ENCODE peak calls at places on chromosomes 11 and 22, in seven cellular contexts. One of them, this sample, is unnamed.
A peak's percentile ranks its signal among the peaks of the same experiment; 100 is the strongest.

GRCh38 chr22:27774200-27774599 is 27.4 kb downstream of the MN1 start:
- DNase-seq in activated T-cell treated with anti-CD3 and anti-CD28 coated beads for 1 hour: no peak
- DNase-seq in adipocyte: no peak
- DNase-seq in osteoblast: peak; percentile 72
- DNase-seq in nephron progenitor cell: no peak
- DNase-seq in DMS79: no peak
- DNase-seq in tibial artery: no peak
- DNase-seq in this sample: no peak

GRCh38 chr11:3056296-3057068 is 741 bp downstream of the CARS1 start:
- DNase-seq in activated T-cell treated with anti-CD3 and anti-CD28 coated beads for 1 hour: no peak
- DNase-seq in adipocyte: peak; percentile 44
- DNase-seq in osteoblast: peak; percentile 53
- DNase-seq in nephron progenitor cell: peak; percentile 36
- DNase-seq in DMS79: no peak
- DNase-seq in tibial artery: peak; percentile 69
- DNase-seq in this sample: peak; percentile 16

GRCh38 chr11:74269161-74269809 is 42.2 kb downstream of the P4HA3 start:
- DNase-seq in activated T-cell treated with anti-CD3 and anti-CD28 coated beads for 1 hour: no peak
- DNase-seq in adipocyte: no peak
- DNase-seq in osteoblast: no peak
- DNase-seq in nephron progenitor cell: no peak
- DNase-seq in DMS79: no peak
- DNase-seq in tibial artery: no peak
- DNase-seq in this sample: no peak

GRCh38 chr11:134765565-134765964 is 353.5 kb upstream of the B3GAT1 start:
- DNase-seq in activated T-cell treated with anti-CD3 and anti-CD28 coated beads for 1 hour: no peak
- DNase-seq in adipocyte: no peak
- DNase-seq in osteoblast: no peak
- DNase-seq in nephron progenitor cell: no peak
- DNase-seq in DMS79: no peak
- DNase-seq in tibial artery: no peak
- DNase-seq in this sample: no peak

GRCh38 chr11:103894673-103895072 is 141.8 kb upstream of the DDI1 start:
- DNase-seq in activated T-cell treated with anti-CD3 and anti-CD28 coated beads for 1 hour: no peak
- DNase-seq in adipocyte: no peak
- DNase-seq in osteoblast: no peak
- DNase-seq in nephron progenitor cell: no peak
- DNase-seq in DMS79: no peak
- DNase-seq in tibial artery: no peak
- DNase-seq in this sample: no peak

GRCh38 chr22:19082101-19082500 is 40.1 kb downstream of the DGCR2 start:
- DNase-seq in activated T-cell treated with anti-CD3 and anti-CD28 coated beads for 1 hour: no peak
- DNase-seq in adipocyte: no peak
- DNase-seq in osteoblast: no peak
- DNase-seq in nephron progenitor cell: no peak
- DNase-seq in DMS79: no peak
- DNase-seq in tibial artery: peak; percentile 10
- DNase-seq in this sample: no peak

GRCh38 chr11:34792143-34792542 is 124.0 kb downstream of the APIP start:
- DNase-seq in activated T-cell treated with anti-CD3 and anti-CD28 coated beads for 1 hour: no peak
- DNase-seq in adipocyte: peak; percentile 7
- DNase-seq in osteoblast: no peak
- DNase-seq in nephron progenitor cell: no peak
- DNase-seq in DMS79: no peak
- DNase-seq in tibial artery: no peak
- DNase-seq in this sample: no peak

GRCh38 chr11:35247863-35248262 is 108.9 kb downstream of the CD44 start:
- DNase-seq in activated T-cell treated with anti-CD3 and anti-CD28 coated beads for 1 hour: no peak
- DNase-seq in adipocyte: no peak
- DNase-seq in osteoblast: no peak
- DNase-seq in nephron progenitor cell: no peak
- DNase-seq in DMS79: no peak
- DNase-seq in tibial artery: no peak
- DNase-seq in this sample: no peak

GRCh38 chr11:34495724-34496377 is 17.7 kb downstream of the ELF5 start:
- DNase-seq in activated T-cell treated with anti-CD3 and anti-CD28 coated beads for 1 hour: no peak
- DNase-seq in adipocyte: no peak
- DNase-seq in osteoblast: no peak
- DNase-seq in nephron progenitor cell: no peak
- DNase-seq in DMS79: peak; percentile 65
- DNase-seq in tibial artery: no peak
- DNase-seq in this sample: no peak

GRCh38 chr11:88576741-88577140 is 239.2 kb upstream of the CTSC start:
- DNase-seq in activated T-cell treated with anti-CD3 and anti-CD28 coated beads for 1 hour: no peak
- DNase-seq in adipocyte: no peak
- DNase-seq in osteoblast: no peak
- DNase-seq in nephron progenitor cell: no peak
- DNase-seq in DMS79: no peak
- DNase-seq in tibial artery: no peak
- DNase-seq in this sample: no peak

GRCh38 chr22:31825513-31825912 is 71.7 kb downstream of the DEPDC5 start:
- DNase-seq in activated T-cell treated with anti-CD3 and anti-CD28 coated beads for 1 hour: no peak
- DNase-seq in adipocyte: no peak
- DNase-seq in osteoblast: no peak
- DNase-seq in nephron progenitor cell: no peak
- DNase-seq in DMS79: no peak
- DNase-seq in tibial artery: no peak
- DNase-seq in this sample: no peak

GRCh38 chr11:61477734-61478148 is 30.8 kb upstream of the LRRC10B start:
- DNase-seq in activated T-cell treated with anti-CD3 and anti-CD28 coated beads for 1 hour: peak; percentile 44
- DNase-seq in adipocyte: peak; percentile 66
- DNase-seq in osteoblast: peak; percentile 89
- DNase-seq in nephron progenitor cell: peak; percentile 84
- DNase-seq in DMS79: no peak
- DNase-seq in tibial artery: peak; percentile 81
- DNase-seq in this sample: peak; percentile 85

GRCh38 chr22:48485144-48486135 is 1342.2 kb downstream of the BRD1 start:
- DNase-seq in activated T-cell treated with anti-CD3 and anti-CD28 coated beads for 1 hour: no peak
- DNase-seq in adipocyte: no peak
- DNase-seq in osteoblast: no peak
- DNase-seq in nephron progenitor cell: no peak
- DNase-seq in DMS79: no peak
- DNase-seq in tibial artery: peak; percentile 41
- DNase-seq in this sample: no peak

GRCh38 chr22:43992331-43992821 is 31.7 kb upstream of the PARVB start:
- DNase-seq in activated T-cell treated with anti-CD3 and anti-CD28 coated beads for 1 hour: no peak
- DNase-seq in adipocyte: peak; percentile 13
- DNase-seq in osteoblast: peak; percentile 94
- DNase-seq in nephron progenitor cell: no peak
- DNase-seq in DMS79: no peak
- DNase-seq in tibial artery: no peak
- DNase-seq in this sample: peak; percentile 37

GRCh38 chr11:85823816-85824215 is 12.9 kb upstream of the SYTL2 start:
- DNase-seq in activated T-cell treated with anti-CD3 and anti-CD28 coated beads for 1 hour: peak; percentile 36
- DNase-seq in adipocyte: no peak
- DNase-seq in osteoblast: no peak
- DNase-seq in nephron progenitor cell: no peak
- DNase-seq in DMS79: no peak
- DNase-seq in tibial artery: no peak
- DNase-seq in this sample: no peak

GRCh38 chr11:95715777-95716241 is 73.8 kb downstream of the FAM76B start:
- DNase-seq in activated T-cell treated with anti-CD3 and anti-CD28 coated beads for 1 hour: no peak
- DNase-seq in adipocyte: peak; percentile 48
- DNase-seq in osteoblast: no peak
- DNase-seq in nephron progenitor cell: no peak
- DNase-seq in DMS79: no peak
- DNase-seq in tibial artery: no peak
- DNase-seq in this sample: no peak

GRCh38 chr22:45996241-45997076 is 19.5 kb upstream of the WNT7B start:
- DNase-seq in activated T-cell treated with anti-CD3 and anti-CD28 coated beads for 1 hour: no peak
- DNase-seq in adipocyte: peak; percentile 59
- DNase-seq in osteoblast: peak; percentile 97
- DNase-seq in nephron progenitor cell: no peak
- DNase-seq in DMS79: no peak
- DNase-seq in tibial artery: peak; percentile 81
- DNase-seq in this sample: no peak

GRCh38 chr11:64887757-64888405 is 9.5 kb upstream of the EHD1 start:
- DNase-seq in activated T-cell treated with anti-CD3 and anti-CD28 coated beads for 1 hour: peak; percentile 83
- DNase-seq in adipocyte: peak; percentile 84
- DNase-seq in osteoblast: peak; percentile 99
- DNase-seq in nephron progenitor cell: peak; percentile 92
- DNase-seq in DMS79: no peak
- DNase-seq in tibial artery: peak; percentile 87
- DNase-seq in this sample: peak; percentile 92

GRCh38 chr22:49209452-49210195 is 618.0 kb downstream of the BRD1 start:
- DNase-seq in activated T-cell treated with anti-CD3 and anti-CD28 coated beads for 1 hour: no peak
- DNase-seq in adipocyte: no peak
- DNase-seq in osteoblast: no peak
- DNase-seq in nephron progenitor cell: no peak
- DNase-seq in DMS79: peak; percentile 26
- DNase-seq in tibial artery: peak; percentile 39
- DNase-seq in this sample: peak; percentile 43

GRCh38 chr11:117831661-117832415 is 7.3 kb upstream of the FXYD2 start:
- DNase-seq in activated T-cell treated with anti-CD3 and anti-CD28 coated beads for 1 hour: no peak
- DNase-seq in adipocyte: no peak
- DNase-seq in osteoblast: peak; percentile 34
- DNase-seq in nephron progenitor cell: no peak
- DNase-seq in DMS79: no peak
- DNase-seq in tibial artery: peak; percentile 48
- DNase-seq in this sample: no peak

GRCh38 chr22:46586123-46586519 is 34.1 kb upstream of the GRAMD4 start:
- DNase-seq in activated T-cell treated with anti-CD3 and anti-CD28 coated beads for 1 hour: no peak
- DNase-seq in adipocyte: no peak
- DNase-seq in osteoblast: peak; percentile 65
- DNase-seq in nephron progenitor cell: no peak
- DNase-seq in DMS79: no peak
- DNase-seq in tibial artery: no peak
- DNase-seq in this sample: no peak

GRCh38 chr11:75721852-75722668 is 4.4 kb downstream of the MOGAT2 start:
- DNase-seq in activated T-cell treated with anti-CD3 and anti-CD28 coated beads for 1 hour: no peak
- DNase-seq in adipocyte: no peak
- DNase-seq in osteoblast: no peak
- DNase-seq in nephron progenitor cell: no peak
- DNase-seq in DMS79: no peak
- DNase-seq in tibial artery: no peak
- DNase-seq in this sample: no peak

GRCh38 chr11:2222479-2222878 is 47.9 kb downstream of the ASCL2 start:
- DNase-seq in activated T-cell treated with anti-CD3 and anti-CD28 coated beads for 1 hour: no peak
- DNase-seq in adipocyte: peak; percentile 3
- DNase-seq in osteoblast: no peak
- DNase-seq in nephron progenitor cell: no peak
- DNase-seq in DMS79: no peak
- DNase-seq in tibial artery: no peak
- DNase-seq in this sample: no peak

GRCh38 chr11:8747173-8747572 is 64.6 kb downstream of the RPL27A start:
- DNase-seq in activated T-cell treated with anti-CD3 and anti-CD28 coated beads for 1 hour: no peak
- DNase-seq in adipocyte: no peak
- DNase-seq in osteoblast: no peak
- DNase-seq in nephron progenitor cell: no peak
- DNase-seq in DMS79: no peak
- DNase-seq in tibial artery: no peak
- DNase-seq in this sample: no peak

GRCh38 chr22:28600546-28601143 is 79.0 kb downstream of the TTC28 start:
- DNase-seq in activated T-cell treated with anti-CD3 and anti-CD28 coated beads for 1 hour: no peak
- DNase-seq in adipocyte: peak; percentile 90
- DNase-seq in osteoblast: no peak
- DNase-seq in nephron progenitor cell: no peak
- DNase-seq in DMS79: peak; percentile 23
- DNase-seq in tibial artery: no peak
- DNase-seq in this sample: peak; percentile 47

GRCh38 chr11:129331217-129331616 is 44.4 kb upstream of the BARX2 start:
- DNase-seq in activated T-cell treated with anti-CD3 and anti-CD28 coated beads for 1 hour: no peak
- DNase-seq in adipocyte: no peak
- DNase-seq in osteoblast: no peak
- DNase-seq in nephron progenitor cell: no peak
- DNase-seq in DMS79: no peak
- DNase-seq in tibial artery: no peak
- DNase-seq in this sample: no peak

GRCh38 chr11:1335811-1336761 is 26.7 kb upstream of the TOLLIP start:
- DNase-seq in activated T-cell treated with anti-CD3 and anti-CD28 coated beads for 1 hour: peak; percentile 46
- DNase-seq in adipocyte: peak; percentile 93
- DNase-seq in osteoblast: peak; percentile 93
- DNase-seq in nephron progenitor cell: peak; percentile 71
- DNase-seq in DMS79: no peak
- DNase-seq in tibial artery: peak; percentile 93
- DNase-seq in this sample: peak; percentile 54

GRCh38 chr11:8459711-8460399 is 134.2 kb downstream of the STK33 start:
- DNase-seq in activated T-cell treated with anti-CD3 and anti-CD28 coated beads for 1 hour: no peak
- DNase-seq in adipocyte: no peak
- DNase-seq in osteoblast: no peak
- DNase-seq in nephron progenitor cell: no peak
- DNase-seq in DMS79: no peak
- DNase-seq in tibial artery: no peak
- DNase-seq in this sample: no peak